ENCODE peak calls at places on chromosomes 7 and 10, in four cellular contexts. F is EL, K is type B pancreatic cell, T is progenitor cell of endocrine pancreas. M is an unnamed sample.

GRCh38 chr7:155457544-155458316 is at the start of gene EN2:
- DNase-seq in K (no peak), F (no peak), T (no peak), M (no peak)

GRCh38 chr7:31887006-31887405 is 183.2 kb downstream of the PDE1C start:
- DNase-seq in K (no peak), F (no peak), T (no peak), M (no peak)

GRCh38 chr10:116849271-116850057 is at the start of gene ENO4:
- DNase-seq in F (peak; percentile 81), K (peak; percentile 92), T (peak; percentile 77), M (peak; percentile 4)

GRCh38 chr7:51075681-51076580 is 240.7 kb downstream of the COBL start:
- DNase-seq in F (no peak), T (no peak), K (no peak), M (no peak)

GRCh38 chr7:153941061-153941460 is 111.1 kb upstream of the DPP6 start:
- DNase-seq in F (no peak), K (no peak), T (no peak), M (no peak)

GRCh38 chr10:114291516-114291915 is 52.5 kb downstream of the VWA2 start:
- DNase-seq in T (no peak), F (no peak), K (no peak), M (no peak)

GRCh38 chr7:28509256-28510021 is 97.1 kb downstream of the CREB5 start:
- DNase-seq in T (no peak), F (no peak), K (no peak), M (no peak)

GRCh38 chr10:69891057-69891617 is 89.4 kb downstream of the COL13A1 start:
- DNase-seq in K (no peak), F (no peak), T (no peak), M (no peak)

GRCh38 chr10:5659702-5660528 is 6.5 kb downstream of the ASB13 start:
- DNase-seq in F (peak; percentile 74), T (no peak), K (peak; percentile 53), M (no peak)

GRCh38 chr7:141287936-141288335 is 214.1 kb downstream of the TMEM178B start:
- DNase-seq in T (no peak), K (no peak), F (no peak), M (no peak)

GRCh38 chr7:64558781-64559180 is 4.1 kb downstream of the ZNF680 start:
- DNase-seq in K (no peak), F (no peak), T (no peak), M (no peak)

GRCh38 chr10:3295501-3296005 is 123.0 kb upstream of the PITRM1 start:
- DNase-seq in F (no peak), T (no peak), K (no peak), M (no peak)

GRCh38 chr10:101676573-101676972 is 18.4 kb downstream of the FBXW4 start:
- DNase-seq in K (no peak), F (no peak), T (no peak), M (no peak)

GRCh38 chr10:107034023-107034422 is 130.5 kb downstream of the SORCS1 start:
- DNase-seq in T (no peak), F (no peak), K (no peak), M (no peak)

GRCh38 chr10:2978111-2978510 is 89.2 kb upstream of the PFKP start:
- DNase-seq in K (no peak), T (no peak), F (peak; percentile 38), M (no peak)

GRCh38 chr10:65292551-65292950 is 1633.3 kb upstream of the LRRTM3 start:
- DNase-seq in F (no peak), K (no peak), T (no peak), M (no peak)

GRCh38 chr10:110919971-110920881 is 822 bp downstream of the SHOC2 start:
- DNase-seq in T (peak; percentile 18), K (peak; percentile 69), F (peak; percentile 50), M (peak; percentile 7)

GRCh38 chr10:61635946-61636345 is 26.8 kb upstream of the CABCOCO1 start:
- DNase-seq in T (no peak), K (no peak), F (peak; percentile 50), M (no peak)

GRCh38 chr7:158931899-158932298 is 75.5 kb downstream of the DYNC2I1 start:
- DNase-seq in F (no peak), K (no peak), T (no peak), M (no peak)

M was measured in activated naive CD4-positive, alpha-beta T cell treated with Interleukin-2 at 50 U/mL for 16 hours.